ENCODE peak calls at places on chromosomes 13 and 19, in five cellular contexts. C is transverse colon, K is glutamatergic neuron, B is foreskin fibroblast, H is uterus. L is an unnamed sample.

GRCh38 chr19:37953125-37953524 is 46.1 kb downstream of the SIPA1L3 start:
- DNase-seq in C (no peak), K (no peak), B (no peak), H (no peak), L (no peak)

GRCh38 chr13:41588899-41589298 is 131.5 kb downstream of the RGCC start:
- DNase-seq in C (no peak), K (no peak), B (peak; percentile 86), H (no peak), L (no peak)

GRCh38 chr19:409006-409514 is at the start of gene C2CD4C:
- DNase-seq in C (no peak), K (peak; percentile 71), B (no peak), H (no peak), L (no peak)

GRCh38 chr19:40089462-40089861 is 1.3 kb downstream of the ZNF780A start:
- DNase-seq in C (no peak), K (no peak), B (no peak), H (no peak), L (no peak)

GRCh38 chr13:21606251-21606650 is 2.3 kb upstream of the MICU2 start:
- DNase-seq in C (no peak), K (no peak), B (no peak), H (no peak), L (no peak)

GRCh38 chr19:30425885-30426838 is 54.0 kb downstream of the ZNF536 start:
- DNase-seq in C (no peak), K (no peak), B (no peak), H (no peak), L (no peak)

GRCh38 chr19:35545855-35546381 is 492 bp downstream of the TMEM147 start:
- DNase-seq in C (peak; percentile 60), K (no peak), B (no peak), H (no peak), L (peak; percentile 77)

GRCh38 chr13:102510072-102510471 is 86.7 kb upstream of the TPP2 start:
- DNase-seq in C (no peak), K (no peak), B (no peak), H (no peak), L (no peak)

GRCh38 chr13:99886706-99887105 is 84.9 kb downstream of the ZIC5 start:
- DNase-seq in C (no peak), K (no peak), B (no peak), H (no peak), L (no peak)

GRCh38 chr19:9793051-9793591 is 24.6 kb upstream of the ZNF846 start:
- DNase-seq in C (peak; percentile 66), K (peak; percentile 67), B (peak; percentile 49), H (peak; percentile 65), L (no peak)

GRCh38 chr19:18682807-18683108 is 722 bp upstream of the CRTC1 start:
- DNase-seq in C (no peak), K (no peak), B (no peak), H (no peak), L (no peak)

GRCh38 chr13:24505256-24505655 is 7.3 kb downstream of the PARP4 start:
- DNase-seq in C (no peak), K (no peak), B (no peak), H (no peak), L (no peak)

GRCh38 chr13:79932556-79932955 is 408.4 kb downstream of the SPRY2 start:
- DNase-seq in C (no peak), K (no peak), B (no peak), H (no peak), L (no peak)

GRCh38 chr13:52070929-52071523 is 46.5 kb downstream of the UTP14C start:
- DNase-seq in C (no peak), K (no peak), B (peak; percentile 31), H (no peak), L (peak; percentile 30)

GRCh38 chr13:25607096-25607495 is 235.3 kb downstream of the ATP8A2 start:
- DNase-seq in C (no peak), K (no peak), B (no peak), H (no peak), L (no peak)

GRCh38 chr19:10226376-10227214 is 4.5 kb downstream of the S1PR2 start:
- DNase-seq in C (peak; percentile 58), K (peak; percentile 22), B (peak; percentile 91), H (peak; percentile 92), L (no peak)

GRCh38 chr13:57632276-57633140 is 964 bp downstream of the PCDH17 start:
- DNase-seq in C (no peak), K (peak; percentile 61), B (no peak), H (no peak), L (peak; percentile 24)

GRCh38 chr13:57633950-57634828 is 2.6 kb downstream of the PCDH17 start:
- DNase-seq in C (no peak), K (peak; percentile 66), B (no peak), H (no peak), L (peak; percentile 13)

GRCh38 chr13:57634829-57635165 is 3.3 kb downstream of the PCDH17 start:
- DNase-seq in C (no peak), K (peak; percentile 52), B (no peak), H (peak; percentile 17), L (no peak)

GRCh38 chr13:57631607-57632275 is at the start of gene PCDH17:
- DNase-seq in C (peak; percentile 7), K (peak; percentile 50), B (no peak), H (peak; percentile 40), L (peak; percentile 34)

DNA sequence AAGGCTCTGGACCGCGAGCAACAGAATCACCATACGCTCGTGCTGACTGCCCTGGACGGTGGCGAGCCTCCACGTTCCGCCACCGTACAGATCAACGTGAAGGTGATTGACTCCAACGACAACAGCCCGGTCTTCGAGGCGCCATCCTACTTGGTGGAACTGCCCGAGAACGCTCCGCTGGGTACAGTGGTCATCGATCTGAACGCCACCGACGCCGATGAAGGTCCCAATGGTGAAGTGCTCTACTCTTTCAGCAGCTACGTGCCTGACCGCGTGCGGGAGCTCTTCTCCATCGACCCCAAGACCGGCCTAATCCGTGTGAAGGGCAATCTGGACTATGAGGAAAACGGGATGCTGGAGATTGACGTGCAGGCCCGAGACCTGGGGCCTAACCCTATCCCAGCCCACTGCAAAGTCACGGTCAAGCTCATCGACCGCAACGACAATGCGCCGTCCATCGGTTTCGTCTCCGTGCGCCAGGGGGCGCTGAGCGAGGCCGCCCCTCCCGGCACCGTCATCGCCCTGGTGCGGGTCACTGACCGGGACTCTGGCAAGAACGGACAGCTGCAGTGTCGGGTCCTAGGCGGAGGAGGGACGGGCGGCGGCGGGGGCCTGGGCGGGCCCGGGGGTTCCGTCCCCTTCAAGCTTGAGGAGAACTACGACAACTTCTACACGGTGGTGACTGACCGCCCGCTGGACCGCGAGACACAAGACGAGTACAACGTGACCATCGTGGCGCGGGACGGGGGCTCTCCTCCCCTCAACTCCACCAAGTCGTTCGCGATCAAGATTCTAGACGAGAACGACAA is 1.8 kb downstream of the PCDH17 start:
- DNase-seq in C (peak; percentile 13), K (peak; percentile 90), B (no peak), H (peak; percentile 30), L (peak; percentile 15)
- TF ChIP-seq CTCF in C (peak; percentile 25), K (peak; percentile 86), B (no peak), H (peak; percentile 30), L (no peak)

GRCh38 chr13:113026391-113026910 is 57.4 kb downstream of the MCF2L start:
- DNase-seq in C (no peak), K (no peak), B (no peak), H (no peak), L (no peak)
- TF ChIP-seq CTCF in C (no peak), K (no peak), B (no peak), H (no peak), L (no peak)

DNA sequence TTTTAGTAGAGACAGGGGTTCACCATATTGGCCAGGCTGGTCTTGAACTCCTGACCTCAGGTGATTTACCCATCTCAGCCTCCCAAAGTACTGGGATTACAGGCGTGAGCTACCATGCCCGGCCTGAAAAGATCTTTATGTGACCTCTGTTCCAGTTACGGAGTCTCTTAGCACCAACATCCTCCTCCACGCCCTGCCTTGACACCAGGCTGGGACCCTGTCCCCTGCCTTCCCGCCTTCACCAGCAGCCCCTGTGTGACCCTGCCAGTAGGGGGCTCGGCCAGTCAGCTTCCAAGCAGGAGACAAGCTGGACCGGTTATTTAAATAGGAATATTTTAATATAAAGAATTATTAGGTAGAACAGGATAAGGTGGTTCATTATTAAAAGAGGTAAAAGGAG is 54.2 kb downstream of the GPR12 start:
- DNase-seq in C (no peak), K (no peak), B (no peak), H (no peak), L (no peak)
- TF ChIP-seq CTCF in C (no peak), K (no peak), B (no peak), H (no peak), L (no peak)

GRCh38 chr19:8611391-8611883 is 922 bp upstream of the ADAMTS10 start:
- DNase-seq in C (no peak), K (no peak), B (no peak), H (peak; percentile 36), L (no peak)

GRCh38 chr19:8610928-8611284 is 391 bp upstream of the ADAMTS10 start:
- DNase-seq in C (no peak), K (no peak), B (no peak), H (no peak), L (no peak)

GRCh38 chr19:8610041-8610927 is at the start of gene ADAMTS10:
- DNase-seq in C (peak; percentile 18), K (peak; percentile 61), B (peak; percentile 9), H (peak; percentile 45), L (peak; percentile 69)

GRCh38 chr19:8608858-8609209 is 1.7 kb downstream of the ADAMTS10 start:
- DNase-seq in C (no peak), K (no peak), B (no peak), H (no peak), L (no peak)

DNA sequence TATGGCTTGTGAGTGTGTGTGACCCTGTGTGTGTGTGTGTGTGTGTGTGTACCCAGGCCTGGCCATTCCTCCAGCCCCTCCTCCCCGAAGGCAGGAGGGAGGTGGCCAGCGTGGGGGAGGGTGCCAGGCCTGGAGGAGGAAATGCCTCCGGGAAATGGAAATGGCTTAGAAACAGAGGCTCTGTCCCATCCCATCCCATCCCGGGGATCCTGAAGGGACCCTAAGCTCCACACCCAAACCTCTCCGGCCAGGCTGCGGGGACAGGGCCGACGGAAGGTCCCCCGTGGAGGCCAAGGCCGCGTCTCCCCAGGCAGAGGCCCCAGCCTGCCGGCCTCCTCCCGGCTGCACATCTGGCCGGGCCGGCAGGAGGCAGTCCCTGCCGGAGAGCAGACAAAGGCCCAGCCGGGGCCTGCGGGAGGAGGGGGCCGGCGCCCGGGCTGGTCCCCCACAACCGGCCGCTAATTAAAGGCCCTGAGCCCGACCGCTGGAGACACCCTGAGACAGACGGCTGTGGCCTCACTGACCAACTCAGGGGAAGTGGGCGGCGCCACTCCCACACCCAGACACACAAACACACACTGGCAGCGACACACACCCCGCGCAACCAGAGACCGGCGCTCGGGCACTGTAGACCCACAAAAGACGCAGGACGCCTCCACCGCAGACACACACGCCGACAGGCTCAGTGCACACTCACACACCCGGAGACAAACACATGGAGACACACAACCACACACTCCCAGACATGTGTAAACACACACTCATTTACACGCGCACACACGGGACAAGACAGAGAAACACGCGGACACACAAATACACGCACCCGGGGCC is 1.1 kb downstream of the ADAMTS10 start:
- DNase-seq in C (peak; percentile 34), K (peak; percentile 81), B (peak; percentile 51), H (peak; percentile 52), L (peak; percentile 70)
- TF ChIP-seq CTCF in C (no peak), K (no peak), B (peak; percentile 27), H (peak; percentile 12), L (no peak)

L was measured in GM13976.